ENCODE peak calls at places on chromosome 2, in eight cellular contexts. One of them, this sample, is unnamed. For H3K9me3 and H3K27me3, the result is how much of the 10 kb centered on the place peaks cover.

GRCh38 chr2:236156095-236156859 is 11.9 kb downstream of the GBX2 start:
- DNase-seq in IMR-90: no peak
- DNase-seq in MM.1S: no peak
- DNase-seq in H9: no peak
- DNase-seq in stomach: no peak
- DNase-seq in heart left ventricle: no peak
- DNase-seq in BE2C: no peak
- DNase-seq in adrenal gland: no peak
- DNase-seq in this sample: no peak

GRCh38 chr2:223104336-223104735 is 52.3 kb downstream of the KCNE4 start:
- DNase-seq in MM.1S: no peak
- DNase-seq in BE2C: no peak
- DNase-seq in IMR-90: no peak
- DNase-seq in stomach: no peak
- DNase-seq in H9: no peak
- DNase-seq in adrenal gland: no peak
- DNase-seq in heart left ventricle: no peak
- DNase-seq in this sample: no peak

GRCh38 chr2:202035941-202036372 is 2.3 kb downstream of the FZD7 start:
- DNase-seq in MM.1S: no peak
- DNase-seq in BE2C: no peak
- DNase-seq in stomach: no peak
- DNase-seq in adrenal gland: no peak
- DNase-seq in H9: no peak
- DNase-seq in IMR-90: peak
- DNase-seq in heart left ventricle: peak
- DNase-seq in this sample: no peak

GRCh38 chr2:62307469-62308389 is 111.8 kb downstream of the B3GNT2 start:
- DNase-seq in adrenal gland: no peak
- DNase-seq in stomach: peak
- DNase-seq in heart left ventricle: no peak
- DNase-seq in H9: no peak
- DNase-seq in MM.1S: no peak
- DNase-seq in IMR-90: no peak
- DNase-seq in BE2C: no peak
- DNase-seq in this sample: no peak

GRCh38 chr2:63814114-63814513 is 27.6 kb upstream of the UGP2 start:
- DNase-seq in MM.1S: no peak
- DNase-seq in stomach: no peak
- DNase-seq in adrenal gland: no peak
- DNase-seq in BE2C: no peak
- DNase-seq in IMR-90: peak
- DNase-seq in heart left ventricle: no peak
- DNase-seq in H9: no peak
- DNase-seq in this sample: no peak

GRCh38 chr2:3498783-3499394 is 20.4 kb downstream of the ADI1 start:
- DNase-seq in MM.1S: no peak
- DNase-seq in adrenal gland: no peak
- DNase-seq in stomach: no peak
- DNase-seq in BE2C: no peak
- DNase-seq in H9: no peak
- DNase-seq in IMR-90: no peak
- DNase-seq in heart left ventricle: no peak
- DNase-seq in this sample: no peak

GRCh38 chr2:138219961-138220360 is 255.7 kb downstream of the HNMT start:
- DNase-seq in MM.1S: no peak
- DNase-seq in H9: no peak
- DNase-seq in BE2C: no peak
- DNase-seq in stomach: no peak
- DNase-seq in heart left ventricle: no peak
- DNase-seq in adrenal gland: no peak
- DNase-seq in IMR-90: no peak
- DNase-seq in this sample: no peak

GRCh38 chr2:128277961-128278681 is 40.5 kb downstream of the HS6ST1 start:
- DNase-seq in H9: peak
- DNase-seq in adrenal gland: peak
- DNase-seq in MM.1S: no peak
- DNase-seq in BE2C: no peak
- DNase-seq in stomach: no peak
- DNase-seq in IMR-90: no peak
- DNase-seq in heart left ventricle: no peak
- DNase-seq in this sample: no peak

GRCh38 chr2:66563473-66563872 is 128.5 kb downstream of the MEIS1 start:
- DNase-seq in IMR-90: no peak
- DNase-seq in BE2C: no peak
- DNase-seq in adrenal gland: no peak
- DNase-seq in heart left ventricle: no peak
- DNase-seq in MM.1S: no peak
- DNase-seq in H9: no peak
- DNase-seq in stomach: no peak
- DNase-seq in this sample: no peak

GRCh38 chr2:43221660-43222471 is 4.5 kb downstream of the ZFP36L2 start:
- DNase-seq in H9: peak
- DNase-seq in adrenal gland: peak
- DNase-seq in BE2C: peak
- DNase-seq in stomach: peak
- DNase-seq in MM.1S: peak
- DNase-seq in IMR-90: peak
- DNase-seq in heart left ventricle: peak
- DNase-seq in this sample: peak

GRCh38 chr2:172095905-172096660 is 6.6 kb downstream of the DLX2 start:
- DNase-seq in MM.1S: no peak
- DNase-seq in heart left ventricle: no peak
- DNase-seq in stomach: no peak
- DNase-seq in BE2C: no peak
- DNase-seq in H9: no peak
- DNase-seq in IMR-90: no peak
- DNase-seq in adrenal gland: no peak
- DNase-seq in this sample: no peak

GRCh38 chr2:26564121-26564520 is 77.0 kb downstream of the CIB4 start:
- DNase-seq in BE2C: no peak
- DNase-seq in IMR-90: no peak
- DNase-seq in heart left ventricle: no peak
- DNase-seq in stomach: no peak
- DNase-seq in MM.1S: no peak
- DNase-seq in adrenal gland: no peak
- DNase-seq in H9: no peak
- DNase-seq in this sample: no peak

GRCh38 chr2:215973954-215974699 is 39.2 kb downstream of the MREG start:
- DNase-seq in BE2C: no peak
- DNase-seq in MM.1S: no peak
- DNase-seq in heart left ventricle: no peak
- DNase-seq in adrenal gland: no peak
- DNase-seq in stomach: no peak
- DNase-seq in H9: no peak
- DNase-seq in IMR-90: no peak
- DNase-seq in this sample: peak
- TF ChIP-seq CTCF in BE2C: no peak
- TF ChIP-seq CTCF in MM.1S: no peak
- TF ChIP-seq CTCF in heart left ventricle: no peak
- TF ChIP-seq CTCF in adrenal gland: no peak
- TF ChIP-seq CTCF in stomach: no peak
- TF ChIP-seq CTCF in H9: no peak
- TF ChIP-seq CTCF in IMR-90: no peak
- TF ChIP-seq CTCF in this sample: no peak

GRCh38 chr2:240527153-240527750 is 30.5 kb downstream of the ANKMY1 start:
- DNase-seq in BE2C: no peak
- DNase-seq in IMR-90: no peak
- DNase-seq in stomach: no peak
- DNase-seq in H9: no peak
- DNase-seq in adrenal gland: no peak
- DNase-seq in MM.1S: no peak
- DNase-seq in heart left ventricle: no peak
- DNase-seq in this sample: no peak

GRCh38 chr2:240530181-240530580 is 27.6 kb downstream of the ANKMY1 start:
- DNase-seq in stomach: no peak
- DNase-seq in adrenal gland: no peak
- DNase-seq in BE2C: no peak
- DNase-seq in heart left ventricle: no peak
- DNase-seq in H9: no peak
- DNase-seq in IMR-90: no peak
- DNase-seq in MM.1S: no peak
- DNase-seq in this sample: no peak

GRCh38 chr2:240526521-240526920 is 31.3 kb downstream of the ANKMY1 start:
- DNase-seq in IMR-90: no peak
- DNase-seq in adrenal gland: no peak
- DNase-seq in MM.1S: no peak
- DNase-seq in H9: no peak
- DNase-seq in BE2C: no peak
- DNase-seq in stomach: no peak
- DNase-seq in heart left ventricle: no peak
- DNase-seq in this sample: no peak

GRCh38 chr2:240529344-240529999 is 28.3 kb downstream of the ANKMY1 start:
- DNase-seq in H9: no peak
- DNase-seq in stomach: no peak
- DNase-seq in MM.1S: no peak
- DNase-seq in IMR-90: no peak
- DNase-seq in adrenal gland: no peak
- DNase-seq in BE2C: no peak
- DNase-seq in heart left ventricle: no peak
- DNase-seq in this sample: no peak

DNA sequence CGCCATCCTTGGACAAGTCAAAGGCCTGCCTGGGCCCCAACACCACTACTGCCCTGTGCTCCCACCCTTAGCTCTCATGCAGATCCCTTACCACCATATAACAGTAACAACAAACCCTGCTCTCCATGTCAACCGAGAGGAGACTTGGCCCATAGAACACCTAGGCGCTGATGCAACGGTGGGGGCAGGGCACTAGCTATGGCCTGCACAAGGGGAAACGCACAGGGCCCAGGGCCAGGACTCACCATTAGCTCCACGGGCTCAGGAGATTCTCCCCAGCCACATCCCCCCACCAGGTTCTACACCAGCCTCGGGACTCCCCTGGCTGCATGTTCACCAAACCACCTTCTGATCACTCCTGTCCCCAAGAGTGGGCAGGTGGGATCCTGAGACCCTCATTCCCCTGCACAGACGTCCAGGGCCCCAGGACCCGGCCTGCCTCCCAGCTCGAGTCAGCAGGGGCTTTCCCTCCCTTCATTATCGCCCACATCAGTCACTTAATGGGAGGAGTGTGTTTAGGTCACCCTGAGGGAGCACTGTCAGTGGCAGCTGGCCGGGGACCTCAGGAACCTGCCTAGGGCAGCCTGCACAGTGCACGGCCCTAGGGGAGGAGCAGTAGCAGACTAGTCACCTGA is 29.3 kb downstream of the ANKMY1 start:
- DNase-seq in adrenal gland: no peak
- DNase-seq in stomach: no peak
- DNase-seq in IMR-90: no peak
- DNase-seq in BE2C: no peak
- DNase-seq in heart left ventricle: no peak
- DNase-seq in H9: no peak
- DNase-seq in MM.1S: no peak
- DNase-seq in this sample: no peak
- H3K9me3 ChIP-seq in adrenal gland: under half
- H3K9me3 ChIP-seq in stomach: under half
- H3K9me3 ChIP-seq in IMR-90: under half
- H3K9me3 ChIP-seq in BE2C: under half
- H3K9me3 ChIP-seq in heart left ventricle: under half
- H3K9me3 ChIP-seq in H9: under half
- H3K9me3 ChIP-seq in MM.1S: under half
- H3K9me3 ChIP-seq in this sample: under half

DNA sequence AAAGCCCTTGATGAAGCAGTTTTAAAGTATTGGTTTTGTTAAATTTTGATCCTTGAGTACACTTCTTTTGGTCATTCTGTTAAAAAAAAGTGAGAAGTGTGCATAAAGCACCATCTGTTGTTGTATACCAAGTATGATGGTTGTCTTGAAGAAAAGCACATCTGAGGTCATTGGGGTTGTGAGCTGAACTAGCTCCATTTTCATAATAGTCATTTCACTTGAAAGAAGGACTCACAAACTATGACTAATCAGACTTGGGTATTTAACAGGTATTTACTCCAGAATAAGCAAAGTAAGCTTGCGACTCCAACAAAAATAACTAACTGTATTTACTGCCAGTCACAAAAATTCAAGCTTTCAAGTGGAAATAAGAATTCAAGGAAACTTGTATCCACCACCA is 35.1 kb downstream of the CHN1 start:
- DNase-seq in H9: no peak
- DNase-seq in IMR-90: peak
- DNase-seq in heart left ventricle: no peak
- DNase-seq in BE2C: no peak
- DNase-seq in stomach: no peak
- DNase-seq in MM.1S: no peak
- DNase-seq in adrenal gland: no peak
- DNase-seq in this sample: no peak
- H3K27me3 ChIP-seq in H9: under half
- H3K27me3 ChIP-seq in IMR-90: under half
- H3K27me3 ChIP-seq in heart left ventricle: under half
- H3K27me3 ChIP-seq in BE2C: under half
- H3K27me3 ChIP-seq in stomach: under half
- H3K27me3 ChIP-seq in MM.1S: under half
- H3K27me3 ChIP-seq in adrenal gland: under half
- H3K27me3 ChIP-seq in this sample: under half

GRCh38 chr2:189116984-189117383 is 62.6 kb downstream of the COL5A2 start:
- DNase-seq in H9: no peak
- DNase-seq in MM.1S: no peak
- DNase-seq in adrenal gland: no peak
- DNase-seq in BE2C: no peak
- DNase-seq in stomach: no peak
- DNase-seq in IMR-90: peak
- DNase-seq in heart left ventricle: no peak
- DNase-seq in this sample: peak

GRCh38 chr2:189116059-189116458 is 63.5 kb downstream of the COL5A2 start:
- DNase-seq in MM.1S: no peak
- DNase-seq in adrenal gland: no peak
- DNase-seq in stomach: no peak
- DNase-seq in BE2C: no peak
- DNase-seq in H9: peak
- DNase-seq in IMR-90: no peak
- DNase-seq in heart left ventricle: peak
- DNase-seq in this sample: no peak

GRCh38 chr2:189113963-189114362 is 65.6 kb downstream of the COL5A2 start:
- DNase-seq in stomach: no peak
- DNase-seq in IMR-90: peak
- DNase-seq in adrenal gland: no peak
- DNase-seq in MM.1S: no peak
- DNase-seq in heart left ventricle: no peak
- DNase-seq in BE2C: no peak
- DNase-seq in H9: no peak
- DNase-seq in this sample: no peak

GRCh38 chr2:189118386-189118785 is 61.2 kb downstream of the COL5A2 start:
- DNase-seq in heart left ventricle: no peak
- DNase-seq in BE2C: no peak
- DNase-seq in stomach: no peak
- DNase-seq in MM.1S: no peak
- DNase-seq in adrenal gland: no peak
- DNase-seq in H9: no peak
- DNase-seq in IMR-90: no peak
- DNase-seq in this sample: no peak

DNA sequence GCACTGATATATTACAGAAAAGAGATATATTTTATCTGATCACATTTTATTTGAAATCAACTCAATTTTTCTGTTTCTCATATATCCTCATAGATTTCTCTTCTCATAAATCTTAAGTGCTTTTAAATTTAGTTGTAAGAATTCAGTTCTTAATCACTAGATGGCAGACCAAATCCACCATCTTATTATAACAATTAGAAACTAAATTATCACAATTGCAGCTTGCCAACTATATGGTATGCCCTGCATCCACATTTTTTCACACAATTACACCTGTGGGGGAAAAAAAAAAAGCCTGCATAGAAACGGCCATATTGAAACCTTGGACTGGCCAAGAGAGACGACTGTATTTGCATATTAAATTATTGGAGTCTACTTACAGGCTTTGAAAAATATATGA is 64.4 kb downstream of the COL5A2 start:
- DNase-seq in heart left ventricle: no peak
- DNase-seq in adrenal gland: no peak
- DNase-seq in H9: no peak
- DNase-seq in IMR-90: peak
- DNase-seq in MM.1S: no peak
- DNase-seq in BE2C: no peak
- DNase-seq in stomach: no peak
- DNase-seq in this sample: no peak
- TF ChIP-seq CTCF in heart left ventricle: peak
- TF ChIP-seq CTCF in adrenal gland: peak
- TF ChIP-seq CTCF in H9: peak
- TF ChIP-seq CTCF in IMR-90: peak
- TF ChIP-seq CTCF in MM.1S: no peak
- TF ChIP-seq CTCF in BE2C: no peak
- TF ChIP-seq CTCF in stomach: no peak
- TF ChIP-seq CTCF in this sample: peak

This sample was measured in cardiac muscle cell.